ENCODE peak calls at places on chromosome 12, in four cellular contexts. K is HL-60, G is K562, O is GM12878. R is an unnamed sample.

GRCh38 chr12:47408171-47408871 is 297.5 kb downstream of the RPAP3 start:
- DNase-seq in K (no peak), G (no peak), O (peak), R (no peak)

GRCh38 chr12:48980389-48980952 is 2.3 kb downstream of the WNT1 start:
- DNase-seq in O (no peak), K (no peak), G (peak), R (no peak)

GRCh38 chr12:124790650-124791400 is 72.8 kb downstream of the SCARB1 start:
- DNase-seq in K (no peak), G (no peak), O (no peak), R (no peak)

GRCh38 chr12:55797068-55797467 is 20.5 kb downstream of the SARNP start:
- DNase-seq in G (peak), K (no peak), O (no peak), R (no peak)

GRCh38 chr12:123533672-123534643 is at the start of gene RILPL1:
- DNase-seq in K (peak), G (peak), O (no peak), R (peak)

GRCh38 chr12:52006726-52007157 is at the start of gene TAMALIN:
- DNase-seq in K (no peak), O (no peak), G (peak), R (peak)

GRCh38 chr12:52494518-52494917 is 1.5 kb upstream of the KRT6A start:
- DNase-seq in O (no peak), K (no peak), G (no peak), R (no peak)

GRCh38 chr12:6376079-6376941 is 947 bp upstream of the SCNN1A start:
- DNase-seq in K (no peak), G (peak), O (no peak), R (no peak)

GRCh38 chr12:42504049-42504448 is 85.5 kb downstream of the PRICKLE1 start:
- DNase-seq in K (no peak), O (no peak), G (no peak), R (no peak)

GRCh38 chr12:53743277-53744129 is 8.3 kb downstream of the CISTR start:
- DNase-seq in K (peak), O (no peak), G (peak), R (peak)

GRCh38 chr12:55657282-55657681 is 20.6 kb downstream of the OR10P1 start:
- DNase-seq in K (no peak), G (no peak), O (no peak), R (no peak)

GRCh38 chr12:131622422-131622955 is 88.4 kb upstream of the SFSWAP start:
- DNase-seq in K (no peak), G (no peak), O (no peak), R (no peak)

GRCh38 chr12:11716794-11717532 is 67.5 kb downstream of the ETV6 start:
- DNase-seq in K (no peak), O (no peak), G (no peak), R (no peak)

GRCh38 chr12:103924761-103925641 is 5.2 kb upstream of the HSP90B1 start:
- DNase-seq in O (peak), K (no peak), G (no peak), R (no peak)

GRCh38 chr12:93946542-93947150 is 201.7 kb upstream of the PLXNC1 start:
- DNase-seq in K (no peak), G (no peak), O (no peak), R (no peak)

GRCh38 chr12:29562167-29562776 is 64.8 kb upstream of the OVCH1 start:
- DNase-seq in G (no peak), O (no peak), K (no peak), R (no peak)

GRCh38 chr12:112294793-112295192 is 87.4 kb downstream of the HECTD4 start:
- DNase-seq in K (no peak), G (no peak), O (no peak), R (no peak)

GRCh38 chr12:28086521-28086920 is 103.7 kb upstream of the CCDC91 start:
- DNase-seq in O (no peak), K (no peak), G (no peak), R (no peak)
- TF ChIP-seq SPI1 in O (no peak), K (no peak), G (no peak), R (no peak)

GRCh38 chr12:774051-774614 is 21.8 kb downstream of the WNK1 start:
- DNase-seq in O (no peak), K (no peak), G (no peak), R (no peak)
- TF ChIP-seq SPI1 in O (no peak), K (no peak), G (no peak), R (no peak)

GRCh38 chr12:92743026-92743425 is 40.2 kb downstream of the PLEKHG7 start:
- DNase-seq in K (no peak), O (no peak), G (no peak), R (no peak)
- TF ChIP-seq SPI1 in K (no peak), O (no peak), G (no peak), R (no peak)

GRCh38 chr12:3299929-3300832 is 190.8 kb upstream of the PRMT8 start:
- DNase-seq in G (peak), K (peak), O (peak), R (peak)
- TF ChIP-seq SPI1 in G (no peak), K (no peak), O (no peak), R (no peak)

DNA sequence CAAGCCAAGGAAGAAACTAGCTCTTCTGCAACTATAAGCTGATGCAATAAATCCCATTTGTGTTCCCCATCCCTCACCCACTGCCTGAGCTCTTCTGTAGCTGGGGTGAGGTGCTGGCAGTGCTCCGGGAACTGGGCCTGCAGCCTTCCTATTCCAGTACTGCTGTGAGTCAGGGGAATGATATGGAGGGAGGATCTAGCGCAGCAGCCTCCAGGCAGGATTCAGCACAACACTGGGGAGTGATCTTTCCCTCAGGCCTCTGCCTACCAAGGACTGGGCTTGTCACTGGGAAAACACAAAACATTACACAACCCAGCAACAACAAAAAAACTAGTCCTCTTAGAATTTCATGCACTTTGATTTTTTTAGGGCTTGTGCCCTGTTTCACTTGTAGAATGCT is 58.7 kb downstream of the ST8SIA1 start:
- DNase-seq in K (no peak), G (no peak), O (no peak), R (no peak)
- TF ChIP-seq SPI1 in K (no peak), G (no peak), O (no peak), R (no peak)